ENCODE peak calls at places on chromosomes 1 and 21, in nine cellular contexts. G is SK-N-SH, H is mammary epithelial cell, C is body of pancreas, D is uterus, T is AG04450, U is lower lobe of right lung, F is IMR-90, X is PC-9. W is an unnamed sample.

GRCh38 chr1:193240609-193241008 is 54.2 kb upstream of the B3GALT2 start:
- DNase-seq in U (no peak), C (no peak), G (no peak), D (no peak), F (no peak), H (no peak), T (no peak), X (no peak), W (no peak)

GRCh38 chr1:227793948-227794812 is 21.3 kb upstream of the PRSS38 start:
- DNase-seq in G (peak; percentile 89), X (no peak), H (peak; percentile 40), T (peak; percentile 85), F (peak; percentile 93), U (peak; percentile 50), C (no peak), D (peak; percentile 83), W (no peak)

GRCh38 chr1:181036107-181036843 is 2.5 kb downstream of the MR1 start:
- DNase-seq in T (no peak), F (no peak), D (no peak), X (no peak), U (no peak), H (no peak), C (no peak), G (no peak), W (no peak)

GRCh38 chr21:33174756-33175155 is 55.0 kb upstream of the IFNAR2 start:
- DNase-seq in F (no peak), H (no peak), X (no peak), C (no peak), D (no peak), T (no peak), G (no peak), U (no peak), W (no peak)

GRCh38 chr1:10621906-10622305 is 147.2 kb downstream of the PEX14 start:
- DNase-seq in G (no peak), X (no peak), U (no peak), D (peak; percentile 11), C (no peak), F (no peak), H (no peak), T (no peak), W (no peak)

GRCh38 chr1:212967767-212968166 is 17.4 kb downstream of the VASH2 start:
- DNase-seq in F (peak; percentile 64), D (no peak), G (peak; percentile 57), X (peak; percentile 55), T (no peak), H (peak; percentile 10), C (no peak), U (no peak), W (no peak)

GRCh38 chr1:161159915-161160248 is 582 bp downstream of the USP21 start:
- DNase-seq in T (no peak), H (no peak), D (no peak), G (no peak), F (no peak), U (no peak), X (no peak), C (no peak), W (no peak)

GRCh38 chr1:212683357-212683722 is 16.3 kb downstream of the BATF3 start:
- DNase-seq in G (no peak), X (no peak), D (no peak), U (peak; percentile 77), F (no peak), H (no peak), T (no peak), C (no peak), W (no peak)

GRCh38 chr1:160006312-160006940 is 25.4 kb downstream of the PIGM start:
- DNase-seq in F (peak; percentile 62), D (no peak), T (peak; percentile 23), H (peak; percentile 59), C (peak; percentile 76), X (peak; percentile 60), G (peak; percentile 73), U (peak; percentile 86), W (peak; percentile 2)

GRCh38 chr21:18244721-18245486 is at the start of gene CHODL:
- DNase-seq in X (no peak), H (no peak), C (no peak), F (no peak), D (no peak), T (no peak), G (peak; percentile 11), U (no peak), W (no peak)

GRCh38 chr1:112937070-112937469 is 18.9 kb downstream of the SLC16A1 start:
- DNase-seq in G (no peak), X (no peak), D (no peak), T (no peak), F (peak; percentile 13), C (no peak), U (no peak), H (peak; percentile 65), W (no peak)

GRCh38 chr1:112934562-112934952 is 21.4 kb downstream of the SLC16A1 start:
- DNase-seq in U (no peak), T (no peak), F (peak; percentile 23), D (no peak), X (peak; percentile 26), H (no peak), G (no peak), C (no peak), W (no peak)

GRCh38 chr1:112937495-112937894 is 18.5 kb downstream of the SLC16A1 start:
- DNase-seq in D (no peak), G (no peak), U (no peak), T (no peak), C (no peak), X (no peak), F (no peak), H (no peak), W (no peak)

GRCh38 chr1:112933820-112934561 is 22.0 kb downstream of the SLC16A1 start:
- DNase-seq in H (no peak), U (no peak), D (no peak), F (no peak), G (no peak), C (no peak), X (no peak), T (no peak), W (no peak)

DNA sequence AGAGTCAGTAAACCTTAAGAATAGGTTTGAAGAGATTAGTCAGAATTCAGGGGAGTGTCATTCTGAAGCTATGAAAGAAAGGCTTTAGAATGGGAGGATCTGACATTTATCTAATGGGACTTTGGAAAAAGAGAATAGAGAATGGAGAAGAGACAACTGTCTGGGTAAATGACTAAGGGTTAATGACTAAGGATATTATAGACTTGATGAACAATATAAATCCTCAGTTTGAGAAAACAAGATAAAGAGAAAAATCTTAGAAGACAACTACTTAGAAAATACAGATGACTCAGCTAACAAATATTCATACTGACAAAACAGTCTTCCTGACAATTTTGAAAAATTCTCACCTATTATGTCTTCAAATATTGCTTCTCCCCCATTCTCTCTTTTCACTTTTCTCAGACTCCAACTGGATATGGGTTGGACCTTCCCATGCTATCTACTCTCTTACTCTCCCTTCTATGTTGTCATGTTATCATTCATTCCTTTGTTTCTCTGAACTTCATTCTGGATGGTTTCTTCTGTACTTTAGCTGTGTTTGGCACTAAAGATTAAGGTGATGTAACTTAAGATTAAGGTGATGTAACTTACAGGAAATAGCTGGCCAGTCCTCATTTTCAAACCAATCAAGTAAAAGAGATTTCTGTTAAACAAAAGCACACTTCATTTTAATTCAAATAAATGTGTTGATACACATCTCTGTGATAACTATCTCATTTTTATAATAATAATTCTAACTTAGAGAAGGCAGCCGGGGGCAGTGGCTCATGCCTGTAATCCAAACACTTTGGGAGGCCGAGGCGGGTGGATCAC is 20.3 kb downstream of the SLC16A1 start:
- DNase-seq in X (peak; percentile 56), D (no peak), C (no peak), H (peak; percentile 64), U (no peak), F (peak; percentile 78), T (no peak), G (no peak), W (no peak)
- H3K27ac ChIP-seq in X (peak overlapping the region; percentile 93), D (no peak overlapping the region), C (no peak overlapping the region), H (peak overlapping the region; percentile 86), U (no peak overlapping the region), F (peak overlapping the region; percentile 18), T (peak overlapping the region; percentile 47), G (peak overlapping the region; percentile 93), W (no peak overlapping the region)

GRCh38 chr1:24049709-24050108 is 62.2 kb downstream of the MYOM3 start:
- DNase-seq in F (no peak), C (no peak), U (no peak), G (no peak), D (no peak), H (no peak), T (no peak), X (no peak), W (no peak)

GRCh38 chr1:24051206-24051945 is 60.6 kb downstream of the MYOM3 start:
- DNase-seq in X (no peak), H (no peak), G (no peak), D (no peak), F (no peak), T (no peak), C (no peak), U (no peak), W (no peak)

GRCh38 chr1:24047101-24047459 is 64.9 kb downstream of the MYOM3 start:
- DNase-seq in X (peak; percentile 57), D (peak; percentile 77), H (peak; percentile 67), G (no peak), T (no peak), U (no peak), F (peak; percentile 55), C (no peak), W (no peak)

GRCh38 chr1:24045766-24046165 is 65.6 kb upstream of the SRSF10 start:
- DNase-seq in C (no peak), G (no peak), F (no peak), X (no peak), T (no peak), H (no peak), U (no peak), D (peak; percentile 26), W (no peak)

GRCh38 chr1:24048205-24048869 is 63.6 kb downstream of the MYOM3 start:
- DNase-seq in X (peak; percentile 56), D (no peak), H (peak; percentile 33), T (no peak), U (no peak), C (no peak), G (no peak), F (no peak), W (no peak)
- H3K27ac ChIP-seq in X (no peak overlapping the region), D (no peak overlapping the region), H (no peak overlapping the region), T (no peak overlapping the region), U (no peak overlapping the region), C (no peak overlapping the region), G (no peak overlapping the region), F (no peak overlapping the region), W (no peak overlapping the region)

DNA sequence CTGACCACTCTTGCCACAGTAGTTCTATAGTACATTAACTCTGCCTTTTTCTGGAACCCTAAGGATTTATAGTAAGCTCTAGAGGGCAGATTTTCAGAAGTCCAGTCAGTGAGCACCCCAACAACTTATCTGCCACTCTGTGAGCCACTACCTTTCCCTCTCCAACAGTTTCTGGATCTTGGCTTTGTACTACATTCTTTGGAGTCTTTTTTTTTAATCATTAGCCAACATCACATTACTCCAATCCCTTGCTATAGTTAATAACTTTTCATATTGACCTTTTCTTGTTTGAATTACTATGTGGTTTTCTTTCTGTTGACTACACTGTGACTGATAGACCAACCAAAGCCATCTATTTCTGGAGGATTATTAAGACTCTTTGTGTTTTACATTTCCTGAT is 1596.7 kb upstream of the PRMT6 start:
- DNase-seq in G (no peak), U (no peak), D (no peak), H (no peak), T (no peak), F (no peak), C (no peak), X (no peak), W (no peak)
- H3K27ac ChIP-seq in G (no peak overlapping the region), U (no peak overlapping the region), D (no peak overlapping the region), H (no peak overlapping the region), T (no peak overlapping the region), F (no peak overlapping the region), C (no peak overlapping the region), X (no peak overlapping the region), W (no peak overlapping the region)

GRCh38 chr1:154406572-154406879 is 1.4 kb downstream of the IL6R start:
- DNase-seq in C (no peak), F (no peak), G (no peak), H (no peak), T (no peak), D (no peak), X (no peak), U (no peak), W (no peak)
- H3K27ac ChIP-seq in C (peak overlapping the region; percentile 80), F (peak overlapping the region; percentile 88), G (peak overlapping the region; percentile 81), H (peak overlapping the region; percentile 83), T (no peak overlapping the region), D (peak overlapping the region; percentile 98), X (no peak overlapping the region), U (peak overlapping the region; percentile 97), W (peak overlapping the region; percentile 93)